ENCODE peak calls at places on chromosomes 1 and 21, in four cellular contexts. Y, M, V and K are unnamed samples.

GRCh38 chr1:63330331-63330916 is 8.1 kb downstream of the FOXD3 start:
- DNase-seq in Y (no peak), M (no peak), V (peak; percentile 66), K (no peak)

GRCh38 chr1:209389258-209389657 is 194.3 kb upstream of the CAMK1G start:
- DNase-seq in Y (no peak), M (peak; percentile 51), V (no peak), K (no peak)

GRCh38 chr1:93810316-93810715 is 68.7 kb downstream of the DNTTIP2 start:
- DNase-seq in Y (no peak), M (no peak), V (no peak), K (no peak)

GRCh38 chr1:3352084-3352951 is 102.1 kb upstream of the ARHGEF16 start:
- DNase-seq in Y (no peak), M (peak; percentile 65), V (no peak), K (no peak)

GRCh38 chr1:171988243-171988642 is 146.9 kb downstream of the DNM3 start:
- DNase-seq in Y (no peak), M (no peak), V (no peak), K (no peak)

GRCh38 chr1:70737125-70737524 is 310.5 kb downstream of the PTGER3 start:
- DNase-seq in Y (no peak), M (no peak), V (no peak), K (no peak)

GRCh38 chr1:149986486-149987296 is 23.8 kb downstream of the OTUD7B start:
- DNase-seq in Y (no peak), M (peak; percentile 91), V (no peak), K (no peak)

GRCh38 chr1:2240251-2241156 is 12.4 kb downstream of the SKI start:
- DNase-seq in Y (no peak), M (peak; percentile 53), V (peak; percentile 87), K (no peak)

GRCh38 chr1:237386362-237387143 is 344.6 kb downstream of the RYR2 start:
- DNase-seq in Y (no peak), M (peak; percentile 60), V (no peak), K (peak; percentile 29)

GRCh38 chr1:57599233-57599994 is 175.6 kb upstream of the DAB1 start:
- DNase-seq in Y (no peak), M (peak; percentile 23), V (no peak), K (no peak)

GRCh38 chr1:27832762-27833161 is 2.2 kb downstream of the PPP1R8 start:
- DNase-seq in Y (no peak), M (peak; percentile 47), V (no peak), K (no peak)
- H3K27ac ChIP-seq in Y (no peak overlapping the region), M (no peak overlapping the region), V (no peak overlapping the region), K (no peak overlapping the region)

GRCh38 chr21:43363506-43364260 is 63.2 kb downstream of the SIK1 start:
- DNase-seq in Y (no peak), M (no peak), V (no peak), K (no peak)

GRCh38 chr21:43361493-43362296 is 65.2 kb downstream of the SIK1 start:
- DNase-seq in Y (peak; percentile 65), M (peak; percentile 62), V (no peak), K (peak; percentile 98)

GRCh38 chr21:43364261-43364510 is 62.7 kb downstream of the SIK1 start:
- DNase-seq in Y (no peak), M (no peak), V (no peak), K (no peak)

GRCh38 chr21:43362306-43362927 is 64.5 kb downstream of the SIK1 start:
- DNase-seq in Y (peak; percentile 96), M (peak; percentile 83), V (peak; percentile 90), K (peak; percentile 92)

GRCh38 chr21:43362928-43363314 is 64.0 kb downstream of the SIK1 start:
- DNase-seq in Y (peak; percentile 30), M (no peak), V (no peak), K (no peak)
- H3K27ac ChIP-seq in Y (peak overlapping the region; percentile 98), M (no peak overlapping the region), V (peak overlapping the region; percentile 87), K (peak overlapping the region; percentile 97)

GRCh38 chr1:68198752-68199151 is 33.6 kb downstream of the WLS start:
- DNase-seq in Y (no peak), M (no peak), V (no peak), K (no peak)

GRCh38 chr1:68197891-68198290 is 34.4 kb downstream of the WLS start:
- DNase-seq in Y (no peak), M (no peak), V (no peak), K (no peak)

GRCh38 chr1:68199603-68200002 is 32.7 kb downstream of the WLS start:
- DNase-seq in Y (no peak), M (no peak), V (no peak), K (no peak)

GRCh38 chr1:68197459-68197858 is 34.9 kb downstream of the WLS start:
- DNase-seq in Y (no peak), M (no peak), V (no peak), K (no peak)

DNA sequence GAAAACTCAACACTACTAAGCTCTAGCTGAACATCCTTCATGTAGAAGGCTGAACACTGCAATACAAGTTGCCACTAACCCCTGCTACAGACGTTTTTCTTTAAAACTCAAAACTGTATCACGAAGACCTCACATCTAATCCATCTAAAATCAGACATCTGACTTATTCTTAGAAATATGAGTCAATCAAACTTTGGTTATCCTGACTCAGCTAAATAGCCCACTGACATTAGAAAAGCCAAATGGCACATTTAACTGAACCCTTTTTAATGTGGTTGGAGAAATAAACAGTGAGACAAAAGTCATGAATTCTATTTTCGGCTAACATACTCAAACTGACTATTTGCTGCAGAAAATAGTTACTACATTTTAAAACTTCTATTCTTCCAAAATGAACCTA is 35.6 kb downstream of the WLS start:
- DNase-seq in Y (no peak), M (no peak), V (no peak), K (no peak)
- H3K27ac ChIP-seq in Y (no peak overlapping the region), M (peak overlapping the region; percentile 81), V (no peak overlapping the region), K (no peak overlapping the region)

GRCh38 chr1:178243119-178243518 is 149.2 kb downstream of the RASAL2 start:
- DNase-seq in Y (no peak), M (no peak), V (no peak), K (no peak)
- H3K27ac ChIP-seq in Y (no peak overlapping the region), M (no peak overlapping the region), V (no peak overlapping the region), K (no peak overlapping the region)